ENCODE peak calls at places on chromosomes 3 and 15, in four cellular contexts. One of them, this sample, is unnamed. For H3K36me3, the result is how much of the 10 kb centered on the place peaks cover.

GRCh38 chr3:32836601-32837000 is 18.8 kb downstream of the TRIM71 start:
- DNase-seq in esophagus squamous epithelium: no peak
- DNase-seq in heart right ventricle: no peak
- DNase-seq in body of pancreas: no peak
- DNase-seq in this sample: no peak

GRCh38 chr3:171585029-171585428 is 124.8 kb upstream of the TNIK start:
- DNase-seq in esophagus squamous epithelium: no peak
- DNase-seq in body of pancreas: no peak
- DNase-seq in heart right ventricle: no peak
- DNase-seq in this sample: no peak

GRCh38 chr3:171561601-171562323 is 101.6 kb upstream of the TNIK start:
- DNase-seq in body of pancreas: no peak
- DNase-seq in esophagus squamous epithelium: no peak
- DNase-seq in heart right ventricle: no peak
- DNase-seq in this sample: no peak

GRCh38 chr3:89851974-89852621 is 744.7 kb downstream of the EPHA3 start:
- DNase-seq in esophagus squamous epithelium: no peak
- DNase-seq in heart right ventricle: peak
- DNase-seq in body of pancreas: peak
- DNase-seq in this sample: peak

GRCh38 chr3:158765518-158766205 is 33.4 kb upstream of the RARRES1 start:
- DNase-seq in heart right ventricle: no peak
- DNase-seq in esophagus squamous epithelium: no peak
- DNase-seq in body of pancreas: no peak
- DNase-seq in this sample: no peak

GRCh38 chr3:195540526-195540925 is 2.6 kb downstream of the PPP1R2 start:
- DNase-seq in esophagus squamous epithelium: no peak
- DNase-seq in body of pancreas: no peak
- DNase-seq in heart right ventricle: no peak
- DNase-seq in this sample: no peak

GRCh38 chr3:132006605-132007204 is 28.1 kb downstream of the CPNE4 start:
- DNase-seq in heart right ventricle: peak
- DNase-seq in esophagus squamous epithelium: no peak
- DNase-seq in body of pancreas: peak
- DNase-seq in this sample: peak

GRCh38 chr15:22989576-22990477 is 9.7 kb upstream of the CYFIP1 start:
- DNase-seq in heart right ventricle: no peak
- DNase-seq in body of pancreas: peak
- DNase-seq in esophagus squamous epithelium: no peak
- DNase-seq in this sample: no peak

GRCh38 chr3:30511524-30512278 is 94.7 kb upstream of the TGFBR2 start:
- DNase-seq in heart right ventricle: no peak
- DNase-seq in body of pancreas: no peak
- DNase-seq in esophagus squamous epithelium: no peak
- DNase-seq in this sample: no peak

GRCh38 chr15:58864602-58865419 is 68.7 kb downstream of the SLTM start:
- DNase-seq in body of pancreas: peak
- DNase-seq in heart right ventricle: peak
- DNase-seq in esophagus squamous epithelium: no peak
- DNase-seq in this sample: no peak

GRCh38 chr3:63349583-63350177 is 71.6 kb downstream of the SYNPR start:
- DNase-seq in body of pancreas: peak
- DNase-seq in heart right ventricle: peak
- DNase-seq in esophagus squamous epithelium: no peak
- DNase-seq in this sample: peak

GRCh38 chr15:63210151-63211051 is 21.0 kb downstream of the RAB8B start:
- DNase-seq in heart right ventricle: no peak
- DNase-seq in body of pancreas: no peak
- DNase-seq in esophagus squamous epithelium: no peak
- DNase-seq in this sample: no peak

GRCh38 chr3:175149675-175150074 is 290.5 kb downstream of the NAALADL2 start:
- DNase-seq in heart right ventricle: no peak
- DNase-seq in esophagus squamous epithelium: no peak
- DNase-seq in body of pancreas: peak
- DNase-seq in this sample: peak

GRCh38 chr15:73318463-73319351 is 50.1 kb downstream of the HCN4 start:
- DNase-seq in heart right ventricle: no peak
- DNase-seq in esophagus squamous epithelium: no peak
- DNase-seq in body of pancreas: no peak
- DNase-seq in this sample: no peak

GRCh38 chr3:9695322-9695721 is 8.3 kb upstream of the CPNE9 start:
- DNase-seq in esophagus squamous epithelium: no peak
- DNase-seq in body of pancreas: no peak
- DNase-seq in heart right ventricle: peak
- DNase-seq in this sample: peak

GRCh38 chr3:81742581-81742980 is 18.9 kb downstream of the GBE1 start:
- DNase-seq in heart right ventricle: no peak
- DNase-seq in esophagus squamous epithelium: no peak
- DNase-seq in body of pancreas: no peak
- DNase-seq in this sample: peak

GRCh38 chr15:83516935-83517334 is 69.8 kb downstream of the SH3GL3 start:
- DNase-seq in esophagus squamous epithelium: no peak
- DNase-seq in heart right ventricle: no peak
- DNase-seq in body of pancreas: no peak
- DNase-seq in this sample: no peak

GRCh38 chr3:53232641-53233377 is 23.0 kb downstream of the TKT start:
- DNase-seq in body of pancreas: no peak
- DNase-seq in esophagus squamous epithelium: no peak
- DNase-seq in heart right ventricle: no peak
- DNase-seq in this sample: no peak

DNA sequence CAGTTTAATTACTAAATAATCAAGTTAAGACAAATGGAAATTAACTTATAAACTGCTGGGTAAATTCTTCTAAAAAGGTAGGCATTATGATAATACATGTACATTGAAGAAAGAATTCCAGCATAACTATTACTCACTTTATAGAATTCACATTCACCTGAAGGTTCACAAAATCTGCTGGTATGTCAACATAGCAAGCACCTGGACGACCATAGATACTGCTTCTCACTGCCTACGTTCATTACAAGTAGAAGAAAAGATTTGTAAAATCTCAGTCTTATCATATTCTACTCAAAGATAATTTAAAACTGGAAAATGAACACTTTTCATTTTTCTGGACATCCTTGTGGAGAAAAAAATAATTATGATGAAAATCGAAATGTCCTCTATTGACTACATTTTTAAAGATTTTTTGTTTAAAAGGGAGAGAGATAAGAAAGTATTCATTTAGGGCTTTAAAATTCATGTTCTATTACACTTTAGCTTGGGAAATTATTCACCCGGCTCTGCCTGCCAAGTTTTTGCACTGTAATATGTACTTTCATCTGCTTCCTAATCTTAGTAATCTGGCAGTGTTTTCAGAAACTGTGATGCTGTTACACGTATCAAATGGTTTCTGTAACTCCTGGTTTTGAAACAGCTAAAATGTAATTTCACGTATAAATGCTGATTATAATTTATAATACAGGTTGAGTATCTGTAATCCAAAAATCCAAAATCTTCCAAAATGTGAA is 16.1 kb downstream of the HACL1 start:
- DNase-seq in esophagus squamous epithelium: no peak
- DNase-seq in heart right ventricle: no peak
- DNase-seq in body of pancreas: peak
- DNase-seq in this sample: no peak
- H3K36me3 ChIP-seq in esophagus squamous epithelium: under half
- H3K36me3 ChIP-seq in heart right ventricle: under half
- H3K36me3 ChIP-seq in body of pancreas: under half
- H3K36me3 ChIP-seq in this sample: under half

GRCh38 chr3:123102826-123103225 is 36.0 kb downstream of the PDIA5 start:
- DNase-seq in heart right ventricle: no peak
- DNase-seq in esophagus squamous epithelium: no peak
- DNase-seq in body of pancreas: no peak
- DNase-seq in this sample: no peak

GRCh38 chr3:123100192-123100776 is 33.5 kb downstream of the PDIA5 start:
- DNase-seq in body of pancreas: no peak
- DNase-seq in esophagus squamous epithelium: no peak
- DNase-seq in heart right ventricle: no peak
- DNase-seq in this sample: no peak

GRCh38 chr3:123102249-123102648 is 35.4 kb downstream of the PDIA5 start:
- DNase-seq in heart right ventricle: no peak
- DNase-seq in esophagus squamous epithelium: no peak
- DNase-seq in body of pancreas: no peak
- DNase-seq in this sample: no peak

GRCh38 chr3:123105201-123106189 is 38.7 kb downstream of the PDIA5 start:
- DNase-seq in esophagus squamous epithelium: no peak
- DNase-seq in body of pancreas: no peak
- DNase-seq in heart right ventricle: no peak
- DNase-seq in this sample: no peak

DNA sequence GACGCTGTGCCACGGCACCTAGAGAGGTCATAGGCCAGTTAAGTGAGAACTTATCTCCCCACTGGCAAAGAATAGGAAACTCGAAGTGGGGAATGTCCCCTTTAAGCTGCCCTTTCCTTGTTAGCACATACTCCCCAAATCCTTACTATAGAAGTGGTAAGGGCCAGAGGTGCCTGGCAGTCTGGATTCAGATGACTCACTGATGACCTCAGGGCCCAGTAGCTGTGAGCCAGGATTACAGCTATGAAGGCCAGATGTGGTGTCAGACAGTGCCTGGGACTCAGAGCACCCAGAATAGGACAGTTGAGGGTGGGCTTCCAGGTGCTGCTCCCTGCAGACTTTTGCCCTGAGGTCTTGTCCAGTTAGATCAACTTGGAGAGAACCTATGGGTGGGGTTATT is 37.7 kb downstream of the PDIA5 start:
- DNase-seq in esophagus squamous epithelium: no peak
- DNase-seq in body of pancreas: no peak
- DNase-seq in heart right ventricle: no peak
- DNase-seq in this sample: peak
- H3K27ac ChIP-seq in esophagus squamous epithelium: no peak
- H3K27ac ChIP-seq in body of pancreas: no peak
- H3K27ac ChIP-seq in heart right ventricle: no peak
- H3K27ac ChIP-seq in this sample: peak

GRCh38 chr3:126870608-126871210 is 112.2 kb upstream of the PLXNA1 start:
- DNase-seq in body of pancreas: no peak
- DNase-seq in esophagus squamous epithelium: no peak
- DNase-seq in heart right ventricle: no peak
- DNase-seq in this sample: no peak

GRCh38 chr3:126867526-126868200 is 115.3 kb upstream of the PLXNA1 start:
- DNase-seq in esophagus squamous epithelium: no peak
- DNase-seq in body of pancreas: no peak
- DNase-seq in heart right ventricle: no peak
- DNase-seq in this sample: no peak

GRCh38 chr3:126866175-126866759 is 116.6 kb upstream of the PLXNA1 start:
- DNase-seq in body of pancreas: no peak
- DNase-seq in heart right ventricle: no peak
- DNase-seq in esophagus squamous epithelium: no peak
- DNase-seq in this sample: no peak

GRCh38 chr3:126865736-126866135 is 117.2 kb upstream of the PLXNA1 start:
- DNase-seq in body of pancreas: no peak
- DNase-seq in heart right ventricle: no peak
- DNase-seq in esophagus squamous epithelium: no peak
- DNase-seq in this sample: no peak
- H3K36me3 ChIP-seq in body of pancreas: under half
- H3K36me3 ChIP-seq in heart right ventricle: under half
- H3K36me3 ChIP-seq in esophagus squamous epithelium: under half
- H3K36me3 ChIP-seq in this sample: under half

DNA sequence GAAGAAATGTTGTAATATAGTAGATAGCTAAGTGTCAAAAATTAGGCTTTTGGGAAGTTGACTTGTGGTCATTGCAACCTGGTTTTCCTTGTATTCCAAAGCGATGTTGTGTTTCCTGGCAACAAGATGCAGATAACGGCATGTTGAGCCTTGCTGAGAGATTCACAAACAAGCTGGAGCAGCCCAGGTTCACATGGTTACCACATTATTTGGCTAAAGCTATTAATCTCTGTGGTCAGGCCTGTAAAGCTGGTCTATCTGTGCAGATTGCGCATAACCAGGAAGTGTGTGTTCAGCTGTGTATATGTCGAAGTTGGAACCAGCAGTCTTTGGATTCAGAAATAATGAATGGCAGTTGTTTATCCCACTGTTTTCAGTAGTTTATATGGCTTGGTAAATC is 6.6 kb downstream of the TIPARP start:
- DNase-seq in heart right ventricle: peak
- DNase-seq in esophagus squamous epithelium: no peak
- DNase-seq in body of pancreas: peak
- DNase-seq in this sample: peak
- H3K27ac ChIP-seq in heart right ventricle: peak
- H3K27ac ChIP-seq in esophagus squamous epithelium: peak
- H3K27ac ChIP-seq in body of pancreas: peak
- H3K27ac ChIP-seq in this sample: peak

GRCh38 chr3:13368834-13369233 is 51.3 kb downstream of the NUP210 start:
- DNase-seq in esophagus squamous epithelium: no peak
- DNase-seq in body of pancreas: no peak
- DNase-seq in heart right ventricle: no peak
- DNase-seq in this sample: no peak
- H3K36me3 ChIP-seq in esophagus squamous epithelium: under half
- H3K36me3 ChIP-seq in body of pancreas: under half
- H3K36me3 ChIP-seq in heart right ventricle: under half
- H3K36me3 ChIP-seq in this sample: under half

GRCh38 chr15:41476416-41477048 is 17.1 kb upstream of the ITPKA start:
- DNase-seq in esophagus squamous epithelium: no peak
- DNase-seq in heart right ventricle: no peak
- DNase-seq in body of pancreas: no peak
- DNase-seq in this sample: no peak

GRCh38 chr15:41473418-41473817 is 20.3 kb upstream of the ITPKA start:
- DNase-seq in esophagus squamous epithelium: no peak
- DNase-seq in body of pancreas: no peak
- DNase-seq in heart right ventricle: no peak
- DNase-seq in this sample: no peak

GRCh38 chr15:41474941-41475340 is 18.7 kb upstream of the ITPKA start:
- DNase-seq in body of pancreas: no peak
- DNase-seq in heart right ventricle: no peak
- DNase-seq in esophagus squamous epithelium: no peak
- DNase-seq in this sample: no peak

DNA sequence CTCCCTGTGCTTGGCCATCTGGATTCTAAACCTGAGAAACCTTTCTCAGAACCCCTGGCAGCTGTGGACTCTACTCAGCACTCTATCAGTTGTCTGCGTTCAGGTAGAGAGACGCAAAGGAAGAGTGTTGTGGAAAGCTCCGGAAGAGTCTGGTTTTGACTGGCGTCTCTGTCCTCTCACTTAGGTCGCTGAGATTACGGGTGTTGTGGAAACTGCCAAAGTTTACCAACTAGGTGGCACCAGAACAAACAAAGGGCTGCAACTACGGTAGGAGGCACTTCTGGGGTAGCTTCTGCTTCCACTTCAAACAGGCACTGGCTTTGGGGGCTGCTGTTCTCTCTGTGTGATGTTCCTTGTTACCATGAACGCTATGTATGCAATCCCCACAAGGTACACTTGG is 19.2 kb upstream of the ITPKA start:
- DNase-seq in esophagus squamous epithelium: no peak
- DNase-seq in body of pancreas: no peak
- DNase-seq in heart right ventricle: no peak
- DNase-seq in this sample: no peak
- H3K27ac ChIP-seq in esophagus squamous epithelium: no peak
- H3K27ac ChIP-seq in body of pancreas: no peak
- H3K27ac ChIP-seq in heart right ventricle: no peak
- H3K27ac ChIP-seq in this sample: no peak

GRCh38 chr15:75367913-75368688 is at the start of gene MAN2C1:
- DNase-seq in heart right ventricle: peak
- DNase-seq in body of pancreas: peak
- DNase-seq in esophagus squamous epithelium: peak
- DNase-seq in this sample: peak
- H3K36me3 ChIP-seq in heart right ventricle: under half
- H3K36me3 ChIP-seq in body of pancreas: under half
- H3K36me3 ChIP-seq in esophagus squamous epithelium: under half
- H3K36me3 ChIP-seq in this sample: under half

GRCh38 chr15:65384505-65384894 is 6.7 kb upstream of the IGDCC3 start:
- DNase-seq in heart right ventricle: no peak
- DNase-seq in body of pancreas: no peak
- DNase-seq in esophagus squamous epithelium: no peak
- DNase-seq in this sample: no peak
- H3K27ac ChIP-seq in heart right ventricle: peak
- H3K27ac ChIP-seq in body of pancreas: no peak
- H3K27ac ChIP-seq in esophagus squamous epithelium: peak
- H3K27ac ChIP-seq in this sample: no peak

GRCh38 chr15:43852607-43853006 is 25.8 kb downstream of the WDR76 start:
- DNase-seq in heart right ventricle: no peak
- DNase-seq in esophagus squamous epithelium: no peak
- DNase-seq in body of pancreas: no peak
- DNase-seq in this sample: no peak
- H3K36me3 ChIP-seq in heart right ventricle: under half
- H3K36me3 ChIP-seq in esophagus squamous epithelium: under half
- H3K36me3 ChIP-seq in body of pancreas: under half
- H3K36me3 ChIP-seq in this sample: half or more

This sample was measured in SJCRH30.